ENCODE peak calls at places on chromosomes 12 and 14, in five cellular contexts. One of them, this sample, is unnamed.

GRCh38 chr14:29851397-29851796 is 76.2 kb downstream of the PRKD1 start:
- DNase-seq in DMS153: no peak
- DNase-seq in left cardiac atrium: no peak
- DNase-seq in A172: no peak
- DNase-seq in NCI-H460: no peak
- DNase-seq in this sample: no peak

GRCh38 chr12:58425481-58426392 is 484.4 kb downstream of the ATP23 start:
- DNase-seq in A172: peak; percentile 94
- DNase-seq in DMS153: peak; percentile 76
- DNase-seq in NCI-H460: peak; percentile 78
- DNase-seq in left cardiac atrium: peak; percentile 21
- DNase-seq in this sample: no peak

GRCh38 chr12:25352078-25352918 is 101.6 kb upstream of the KRAS start:
- DNase-seq in A172: peak; percentile 41
- DNase-seq in left cardiac atrium: no peak
- DNase-seq in NCI-H460: no peak
- DNase-seq in DMS153: no peak
- DNase-seq in this sample: no peak

GRCh38 chr14:45610303-45610702 is 357.3 kb upstream of the MIS18BP1 start:
- DNase-seq in A172: peak; percentile 12
- DNase-seq in left cardiac atrium: no peak
- DNase-seq in DMS153: peak; percentile 31
- DNase-seq in NCI-H460: peak; percentile 1
- DNase-seq in this sample: peak; percentile 19

GRCh38 chr14:92417759-92418158 is 94.8 kb downstream of the SLC24A4 start:
- DNase-seq in DMS153: no peak
- DNase-seq in A172: no peak
- DNase-seq in left cardiac atrium: no peak
- DNase-seq in NCI-H460: no peak
- DNase-seq in this sample: no peak

GRCh38 chr12:19833775-19834501 is 394.6 kb downstream of the AEBP2 start:
- DNase-seq in DMS153: no peak
- DNase-seq in A172: peak; percentile 51
- DNase-seq in NCI-H460: no peak
- DNase-seq in left cardiac atrium: no peak
- DNase-seq in this sample: no peak

GRCh38 chr14:101315802-101316296 is 245.4 kb upstream of the DIO3 start:
- DNase-seq in left cardiac atrium: no peak
- DNase-seq in A172: peak; percentile 5
- DNase-seq in NCI-H460: no peak
- DNase-seq in DMS153: no peak
- DNase-seq in this sample: no peak

GRCh38 chr12:124636138-124636968 is 68.9 kb upstream of the NCOR2 start:
- DNase-seq in left cardiac atrium: peak; percentile 60
- DNase-seq in A172: peak; percentile 94
- DNase-seq in NCI-H460: peak; percentile 80
- DNase-seq in DMS153: no peak
- DNase-seq in this sample: no peak

GRCh38 chr12:5723711-5724252 is 221.3 kb downstream of the ANO2 start:
- DNase-seq in NCI-H460: no peak
- DNase-seq in DMS153: no peak
- DNase-seq in left cardiac atrium: no peak
- DNase-seq in A172: no peak
- DNase-seq in this sample: no peak

GRCh38 chr12:58364389-58365086 is 423.2 kb downstream of the ATP23 start:
- DNase-seq in NCI-H460: no peak
- DNase-seq in DMS153: no peak
- DNase-seq in left cardiac atrium: no peak
- DNase-seq in A172: peak; percentile 96
- DNase-seq in this sample: no peak

This sample was measured in NCI-H187 treated with DMSO at 0.1 percent for 48 hours.